ENCODE peak calls at places on chromosomes 1 and 21, in ten cellular contexts. D is stomach, V is transverse colon, G is SK-N-SH, R is suprapubic skin, Z is upper lobe of left lung, L is K562, K is GM12878, M is H1, Y is HepG2. X is an unnamed sample.

GRCh38 chr1:56688522-56689026 is 43.5 kb downstream of the PRKAA2 start:
- DNase-seq in D (no peak), V (no peak), G (no peak), R (no peak), Z (no peak), L (no peak), K (peak; percentile 1), M (no peak), Y (peak; percentile 96), X (no peak)

GRCh38 chr1:3610165-3610822 is 1.0 kb downstream of the MEGF6 start:
- DNase-seq in D (no peak), V (no peak), G (peak; percentile 69), R (no peak), Z (no peak), L (no peak), K (no peak), M (no peak), Y (no peak), X (no peak)

GRCh38 chr1:213014642-213015041 is 1.0 kb downstream of the ANGEL2 start:
- DNase-seq in D (no peak), V (no peak), G (peak; percentile 13), R (no peak), Z (no peak), L (peak; percentile 38), K (no peak), M (no peak), Y (peak; percentile 16), X (no peak)

GRCh38 chr1:94044290-94044790 is 76.6 kb downstream of the ABCA4 start:
- DNase-seq in D (peak; percentile 72), V (peak; percentile 29), G (no peak), R (no peak), Z (peak; percentile 79), L (no peak), K (no peak), M (no peak), Y (peak; percentile 66), X (no peak)

GRCh38 chr1:231392380-231393131 is 29.5 kb downstream of the EGLN1 start:
- DNase-seq in D (no peak), V (no peak), G (peak; percentile 9), R (no peak), Z (no peak), L (no peak), K (no peak), M (no peak), Y (no peak), X (no peak)

GRCh38 chr1:52045236-52045635 is 9.8 kb downstream of the TXNDC12 start:
- DNase-seq in D (no peak), V (no peak), G (no peak), R (no peak), Z (no peak), L (peak; percentile 49), K (no peak), M (no peak), Y (no peak), X (no peak)

GRCh38 chr21:43893536-43894205 is 28.6 kb downstream of the AGPAT3 start:
- DNase-seq in D (peak; percentile 49), V (no peak), G (no peak), R (peak; percentile 61), Z (peak; percentile 42), L (peak; percentile 79), K (no peak), M (no peak), Y (no peak), X (peak; percentile 63)

GRCh38 chr1:66380452-66381212 is 153.3 kb upstream of the SGIP1 start:
- DNase-seq in D (peak; percentile 32), V (peak; percentile 63), G (no peak), R (no peak), Z (peak; percentile 49), L (no peak), K (peak; percentile 87), M (no peak), Y (no peak), X (no peak)

GRCh38 chr1:214568328-214568727 is 16.9 kb upstream of the PTPN14 start:
- DNase-seq in D (no peak), V (no peak), G (no peak), R (no peak), Z (no peak), L (no peak), K (no peak), M (no peak), Y (no peak), X (no peak)

GRCh38 chr1:181257117-181257516 is 168.6 kb downstream of the IER5 start:
- DNase-seq in D (no peak), V (no peak), G (no peak), R (no peak), Z (no peak), L (no peak), K (peak; percentile 35), M (no peak), Y (no peak), X (no peak)

GRCh38 chr1:152786077-152786476 is at the start of gene LCE1E:
- DNase-seq in D (no peak), V (no peak), G (no peak), R (no peak), Z (no peak), L (no peak), K (no peak), M (no peak), Y (no peak), X (no peak)

GRCh38 chr1:13783551-13783950 is 83.6 kb downstream of the PRDM2 start:
- DNase-seq in D (no peak), V (no peak), G (no peak), R (no peak), Z (no peak), L (no peak), K (no peak), M (no peak), Y (no peak), X (no peak)

DNA sequence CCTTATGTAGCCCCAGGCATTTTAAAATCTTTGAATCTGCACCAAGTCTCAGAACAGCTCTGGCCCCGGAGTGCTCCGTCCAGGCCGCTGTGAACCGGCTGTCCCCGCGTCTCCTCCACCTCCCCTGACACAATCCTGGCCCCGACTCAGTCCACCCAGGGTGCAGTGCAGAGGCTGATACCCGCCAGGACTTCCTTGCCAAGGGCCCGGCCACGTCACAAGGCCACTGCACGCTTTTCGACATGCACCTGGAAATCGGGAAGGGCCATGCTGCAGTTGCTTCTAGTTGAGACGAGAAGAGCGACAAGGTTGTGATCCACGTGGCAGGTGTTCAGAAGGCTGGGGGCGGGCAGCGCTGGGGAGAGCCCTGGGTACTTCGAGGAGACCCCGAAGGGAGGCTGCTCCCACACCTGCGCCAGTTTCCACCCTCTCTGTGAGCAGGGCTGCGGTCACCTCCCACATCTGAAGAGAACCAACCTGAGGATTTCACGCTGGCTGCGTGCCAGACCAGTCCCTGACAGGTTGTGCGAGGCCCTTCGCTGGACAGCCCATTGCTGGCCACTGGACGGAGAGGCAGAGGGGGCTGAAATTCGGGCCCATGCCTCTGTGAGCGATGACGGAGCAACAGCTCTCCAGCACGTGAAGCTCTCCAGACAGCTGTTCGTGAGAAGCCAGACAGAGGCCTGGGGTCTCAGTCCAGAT is 6.7 kb downstream of the VWA1 start:
- DNase-seq in D (no peak), V (no peak), G (peak; percentile 28), R (no peak), Z (no peak), L (no peak), K (no peak), M (no peak), Y (no peak), X (no peak)
- TF ChIP-seq POLR2AphosphoS5 in D (no peak), V (no peak), G (no peak), R (no peak), Z (no peak), L (no peak), K (no peak), M (no peak), Y (no peak), X (no peak)

DNA sequence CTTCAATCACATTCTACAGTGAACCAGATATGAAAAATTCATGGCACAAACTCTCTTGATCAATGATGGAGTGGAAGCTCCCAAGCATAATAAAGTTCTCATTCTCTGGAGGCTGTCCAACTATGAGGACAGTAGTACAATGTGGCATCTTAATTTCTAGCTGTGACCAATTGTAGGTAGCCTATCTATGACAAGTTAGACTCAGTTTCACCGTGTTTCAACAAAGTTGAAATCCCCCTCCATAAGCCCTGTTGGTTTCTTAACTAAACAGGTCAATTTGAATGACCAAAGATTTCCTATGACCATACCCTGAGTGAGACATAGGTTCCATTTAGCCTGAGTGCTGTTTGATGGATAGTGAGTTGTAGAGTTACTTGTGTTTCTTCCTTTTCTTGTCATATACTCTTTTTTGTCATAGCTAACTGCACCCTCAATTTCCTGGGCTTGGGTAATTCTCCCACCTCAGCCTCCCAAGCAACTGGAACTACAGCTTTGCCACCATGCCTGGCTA is 11.8 kb downstream of the PATJ start:
- DNase-seq in D (no peak), V (no peak), G (no peak), R (no peak), Z (no peak), L (no peak), K (no peak), M (no peak), Y (no peak), X (no peak)
- H3K27ac ChIP-seq in D (no peak overlapping the region), V (no peak overlapping the region), G (no peak overlapping the region), R (no peak overlapping the region), Z (no peak overlapping the region), L (no peak overlapping the region), K (no peak overlapping the region), M (no peak overlapping the region), Y (no peak overlapping the region), X (no peak overlapping the region)

DNA sequence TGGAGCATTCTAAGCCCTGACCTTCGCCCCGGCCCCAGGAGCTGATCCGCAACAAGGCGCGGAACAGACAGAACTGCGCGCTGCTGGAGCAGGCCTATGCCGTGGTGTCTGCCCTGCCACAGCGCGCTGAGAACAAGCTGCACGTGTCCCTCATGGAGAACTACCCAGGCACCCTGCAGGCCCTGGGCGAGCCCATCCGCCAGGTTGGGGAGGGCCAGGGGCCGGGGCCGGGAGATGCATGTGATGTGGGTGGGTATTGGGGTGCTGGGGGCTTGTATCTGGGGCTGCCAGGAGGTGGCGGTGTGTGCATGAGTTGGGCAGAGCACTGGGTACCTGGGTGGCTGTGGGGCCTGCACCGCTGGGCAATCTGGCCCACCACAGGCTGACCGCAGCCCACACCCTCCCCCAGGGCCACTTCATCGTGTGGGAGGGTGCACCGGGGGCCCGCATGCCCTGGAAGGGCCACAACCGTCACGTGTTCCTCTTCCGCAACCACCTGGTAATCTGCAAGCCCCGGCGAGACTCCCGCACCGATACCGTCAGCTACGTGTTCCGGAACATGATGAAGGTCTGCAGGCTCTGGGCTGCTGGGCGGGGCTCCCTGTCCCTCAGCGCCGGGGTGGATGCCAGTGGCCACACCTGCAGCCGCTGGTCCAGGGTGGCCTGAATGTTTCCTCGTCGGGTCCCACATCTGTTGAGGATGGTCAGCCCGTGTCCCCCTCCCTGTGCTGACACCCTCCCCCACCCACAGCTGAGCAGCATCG is 65.8 kb downstream of the TRIM11 start:
- DNase-seq in D (no peak), V (peak; percentile 9), G (peak; percentile 75), R (peak; percentile 79), Z (peak; percentile 18), L (peak; percentile 82), K (no peak), M (peak; percentile 23), Y (no peak), X (peak; percentile 53)
- TF ChIP-seq EP300 in D (no peak), V (no peak), G (no peak), R (no peak), Z (no peak), L (peak; percentile 77), K (no peak), M (no peak), Y (no peak), X (no peak)

DNA sequence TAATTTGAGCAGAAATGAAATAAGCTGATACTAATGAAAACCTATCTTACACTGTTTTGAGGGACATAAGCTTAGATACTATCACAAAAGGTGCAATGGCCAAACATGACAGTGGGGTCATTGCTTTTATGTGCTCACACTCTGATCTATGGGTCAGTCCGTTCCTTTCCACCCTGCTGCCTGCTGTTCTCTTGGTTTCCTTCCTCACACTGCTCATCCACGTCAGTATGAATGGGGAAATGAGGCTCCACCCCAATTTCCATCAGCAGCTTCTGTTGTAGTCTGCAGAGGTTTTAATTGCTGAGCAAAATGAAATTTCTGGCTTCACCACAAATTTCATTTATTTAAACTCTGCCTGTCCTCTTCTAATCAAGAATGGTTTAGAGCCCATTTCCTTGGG is 155.2 kb downstream of the GABPA start:
- DNase-seq in D (no peak), V (no peak), G (no peak), R (no peak), Z (no peak), L (no peak), K (no peak), M (no peak), Y (no peak), X (no peak)
- TF ChIP-seq POLR2AphosphoS5 in D (no peak), V (no peak), G (no peak), R (no peak), Z (no peak), L (no peak), K (no peak), M (no peak), Y (no peak), X (no peak)